ENCODE peak calls at places on chromosomes 13 and 19, in five cellular contexts. X is WTC11; K is upper lobe of right lung; C is stimulated activated CD4-positive, alpha-beta T cell treated with anti-CD3 and anti-CD28 coated beads, Interleukin-4, amount 100 ng/mL, for 24 hours; M is amygdala. N is an unnamed sample.

GRCh38 chr13:99987180-99988047 is 5.8 kb downstream of the ZIC2 start:
- DNase-seq in X (peak), M (no peak), C (no peak), K (peak), N (no peak)

GRCh38 chr19:50334741-50335421 is 5.7 kb upstream of the KCNC3 start:
- DNase-seq in M (no peak), X (no peak), K (no peak), C (no peak), N (no peak)

GRCh38 chr19:54178581-54179261 is 5.8 kb upstream of the TMC4 start:
- DNase-seq in C (peak), X (peak), M (peak), K (no peak), N (no peak)

GRCh38 chr19:46402725-46403124 is 10.6 kb downstream of the CCDC8 start:
- DNase-seq in M (no peak), K (no peak), C (no peak), X (no peak), N (no peak)

GRCh38 chr19:29667941-29668340 is 2.7 kb downstream of the PLEKHF1 start:
- DNase-seq in C (peak), K (peak), M (no peak), X (no peak), N (peak)

GRCh38 chr19:51550848-51551672 is 19.6 kb upstream of the SIGLEC6 start:
- DNase-seq in M (no peak), K (no peak), X (no peak), C (no peak), N (no peak)

GRCh38 chr19:4557971-4558941 is 1.2 kb downstream of the SEMA6B start:
- DNase-seq in K (peak), C (peak), X (peak), M (no peak), N (peak)

GRCh38 chr19:10855879-10856522 is 7.8 kb downstream of the C19orf38 start:
- DNase-seq in X (peak), K (no peak), M (no peak), C (peak), N (no peak)

GRCh38 chr19:13797870-13798269 is 2.6 kb downstream of the ZSWIM4 start:
- DNase-seq in C (no peak), X (no peak), M (no peak), K (no peak), N (no peak)

GRCh38 chr19:13860679-13861391 is 16.1 kb upstream of the NANOS3 start:
- DNase-seq in X (no peak), M (no peak), C (no peak), K (no peak), N (no peak)

GRCh38 chr19:18397242-18398202 is at the start of gene LRRC25:
- DNase-seq in C (no peak), X (peak), M (peak), K (peak), N (peak)

GRCh38 chr13:75481176-75482069 is 546 bp downstream of the TBC1D4 start:
- DNase-seq in C (peak), M (no peak), K (peak), X (peak), N (peak)

GRCh38 chr13:79631260-79631659 is 150.3 kb downstream of the NDFIP2 start:
- DNase-seq in M (peak), C (no peak), X (no peak), K (no peak), N (no peak)

GRCh38 chr19:947707-948533 is 22.1 kb downstream of the ARID3A start:
- DNase-seq in X (no peak), C (no peak), K (peak), M (peak), N (peak)

GRCh38 chr13:25232937-25233515 is 54.3 kb downstream of the MTMR6 start:
- DNase-seq in M (no peak), X (no peak), K (no peak), C (no peak), N (peak)

GRCh38 chr13:52067237-52067636 is 42.7 kb downstream of the UTP14C start:
- DNase-seq in K (no peak), M (no peak), C (no peak), X (no peak), N (no peak)

GRCh38 chr13:106143930-106144709 is 391.3 kb downstream of the EFNB2 start:
- DNase-seq in C (no peak), K (no peak), M (no peak), X (no peak), N (no peak)

GRCh38 chr13:34864650-34865049 is 77.4 kb upstream of the NBEA start:
- DNase-seq in X (no peak), K (no peak), M (no peak), C (no peak), N (no peak)

GRCh38 chr13:25633108-25633507 is 261.3 kb downstream of the ATP8A2 start:
- DNase-seq in M (no peak), C (no peak), K (no peak), X (no peak), N (no peak)

GRCh38 chr19:18349524-18350128 is 9.2 kb downstream of the PGPEP1 start:
- DNase-seq in X (peak), M (no peak), C (peak), K (peak), N (peak)

GRCh38 chr13:99916366-99917103 is 55.0 kb downstream of the ZIC5 start:
- DNase-seq in K (no peak), X (no peak), C (peak), M (no peak), N (peak)

GRCh38 chr13:110377178-110378175 is 70.4 kb downstream of the COL4A2 start:
- DNase-seq in K (no peak), C (no peak), M (no peak), X (no peak), N (no peak)

GRCh38 chr13:114065141-114065925 is 67.1 kb downstream of the RASA3 start:
- DNase-seq in K (peak), C (peak), M (peak), X (peak), N (peak)

GRCh38 chr19:5292453-5292842 is 48.2 kb downstream of the PTPRS start:
- DNase-seq in K (no peak), M (peak), X (no peak), C (no peak), N (no peak)

GRCh38 chr13:109100705-109101104 is 471.3 kb downstream of the MYO16 start:
- DNase-seq in M (no peak), C (no peak), K (no peak), X (no peak), N (no peak)

GRCh38 chr13:44237276-44237767 is 136.3 kb upstream of the SERP2 start:
- DNase-seq in X (no peak), C (peak), M (peak), K (no peak), N (peak)

GRCh38 chr19:1468274-1469199 is 10.5 kb downstream of the C19orf25 start:
- DNase-seq in X (peak), K (no peak), C (peak), M (no peak), N (no peak)

GRCh38 chr13:29954082-29955043 is 103.9 kb upstream of the UBL3 start:
- DNase-seq in M (no peak), X (no peak), C (peak), K (no peak), N (no peak)